ENCODE peak calls at places on chromosome 1, in seven cellular contexts. I is HCT116, M is A549, Y is SK-N-SH, A is GM12878, F is H1, R is K562. L is an unnamed sample.

GRCh38 chr1:230255991-230256390 is 170.1 kb downstream of the PGBD5 start:
- DNase-seq in Y (no peak), M (no peak), A (no peak), F (no peak), I (no peak), R (no peak), L (no peak)

GRCh38 chr1:13762642-13763041 is 62.7 kb downstream of the PRDM2 start:
- DNase-seq in Y (no peak), R (no peak), I (no peak), F (no peak), M (no peak), A (no peak), L (no peak)

GRCh38 chr1:10195570-10195969 is 14.8 kb upstream of the KIF1B start:
- DNase-seq in M (no peak), R (no peak), A (no peak), Y (no peak), I (peak), F (no peak), L (peak)

GRCh38 chr1:98733782-98734112 is 72.2 kb downstream of the SNX7 start:
- DNase-seq in M (no peak), I (no peak), Y (no peak), A (no peak), F (no peak), R (no peak), L (peak)

GRCh38 chr1:114701931-114702330 is 6.6 kb upstream of the AMPD1 start:
- DNase-seq in M (no peak), Y (no peak), I (no peak), A (no peak), R (no peak), F (no peak), L (no peak)

GRCh38 chr1:51945591-51945990 is 44.9 kb downstream of the RAB3B start:
- DNase-seq in F (no peak), R (no peak), I (no peak), Y (no peak), A (no peak), M (no peak), L (peak)

GRCh38 chr1:64392109-64392508 is 77.8 kb upstream of the CACHD1 start:
- DNase-seq in I (no peak), M (no peak), F (no peak), R (no peak), A (no peak), Y (no peak), L (no peak)

GRCh38 chr1:151294748-151295462 is 12.8 kb downstream of the ZNF687 start:
- DNase-seq in R (no peak), F (no peak), M (no peak), A (no peak), I (no peak), Y (no peak), L (no peak)

GRCh38 chr1:48761986-48762385 is 14.7 kb downstream of the BEND5 start:
- DNase-seq in I (no peak), M (no peak), A (no peak), R (no peak), F (no peak), Y (no peak), L (peak)

GRCh38 chr1:219621047-219621786 is 8.3 kb upstream of the ZC3H11B start:
- DNase-seq in M (no peak), Y (no peak), F (no peak), R (no peak), A (no peak), I (no peak), L (no peak)

GRCh38 chr1:36349241-36349671 is 25.8 kb upstream of the EVA1B start:
- DNase-seq in R (no peak), M (no peak), A (peak), F (no peak), Y (no peak), I (no peak), L (peak)

GRCh38 chr1:164617607-164618564 is 58.9 kb downstream of the PBX1 start:
- DNase-seq in R (peak), Y (peak), M (no peak), F (peak), I (peak), A (no peak), L (peak)

GRCh38 chr1:53948291-53948690 is 2.1 kb downstream of the LRRC42 start:
- DNase-seq in M (no peak), A (no peak), Y (no peak), R (no peak), F (no peak), I (no peak), L (no peak)

GRCh38 chr1:53949651-53950050 is 3.5 kb downstream of the LRRC42 start:
- DNase-seq in A (no peak), I (no peak), M (no peak), R (no peak), Y (no peak), F (no peak), L (no peak)

GRCh38 chr1:53951697-53952096 is 5.5 kb downstream of the LRRC42 start:
- DNase-seq in A (no peak), M (no peak), Y (peak), F (no peak), R (no peak), I (no peak), L (no peak)

GRCh38 chr1:53947172-53947835 is 1.2 kb downstream of the LRRC42 start:
- DNase-seq in M (no peak), F (no peak), R (no peak), A (no peak), Y (no peak), I (no peak), L (no peak)

DNA sequence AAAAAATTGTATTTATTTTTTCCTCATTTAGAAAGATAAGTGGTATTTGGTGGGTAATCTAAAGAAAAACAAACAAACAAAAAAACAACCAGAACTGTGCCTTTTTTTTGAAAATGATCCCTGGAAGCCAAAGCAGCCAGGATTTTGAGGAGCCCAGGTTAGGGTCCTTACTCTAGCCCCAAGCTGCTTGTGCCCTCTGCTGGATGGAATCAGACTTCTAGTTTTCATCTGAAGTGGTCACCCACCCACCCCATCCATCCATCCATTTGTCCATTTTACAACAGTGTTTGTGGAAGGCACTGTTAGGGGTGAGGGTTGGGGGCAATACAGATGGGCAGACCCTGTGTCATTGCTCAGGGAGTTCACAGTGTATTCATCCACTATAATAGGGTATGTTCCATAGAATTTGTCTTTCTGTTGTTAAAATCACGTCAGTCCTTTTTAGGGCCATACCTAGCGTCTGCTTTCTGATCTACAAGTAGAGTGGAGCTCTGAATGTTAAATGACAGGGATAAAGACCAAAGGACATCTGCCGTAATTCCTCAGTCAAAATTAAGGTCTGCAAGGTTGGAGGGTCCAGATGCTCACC is 3.0 kb downstream of the LRRC42 start:
- DNase-seq in Y (peak), F (peak), M (peak), R (peak), I (no peak), A (no peak), L (peak)
- TF ChIP-seq RAD21 in Y (peak), F (peak), M (peak), R (peak), I (peak), A (peak), L (peak)

DNA sequence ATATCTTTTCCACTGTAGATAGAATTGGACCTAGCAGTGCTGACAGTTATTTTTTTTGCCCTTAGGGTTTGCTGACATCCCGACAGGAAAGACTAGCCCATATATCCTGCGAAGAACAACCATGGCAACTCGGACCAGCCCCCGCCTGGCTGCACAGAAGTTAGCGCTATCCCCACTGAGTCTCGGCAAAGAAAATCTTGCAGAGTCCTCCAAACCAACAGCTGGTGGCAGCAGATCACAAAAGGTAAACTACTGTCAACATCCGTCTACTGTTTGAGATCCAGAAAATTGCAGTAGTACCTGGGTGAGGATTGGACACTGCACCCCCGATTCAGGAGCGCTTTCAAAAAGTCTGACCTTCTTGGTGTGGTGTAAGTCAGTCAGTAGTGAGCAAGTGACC is 55.8 kb downstream of the CENPF start:
- DNase-seq in M (no peak), A (no peak), R (no peak), F (no peak), Y (no peak), I (no peak), L (peak)
- TF ChIP-seq RAD21 in M (peak), A (peak), R (no peak), F (peak), Y (peak), I (peak), L (peak)

GRCh38 chr1:39409055-39409816 is 82.2 kb upstream of the BMP8A start:
- DNase-seq in A (no peak), Y (peak), M (no peak), I (no peak), R (no peak), F (peak), L (peak)
- TF ChIP-seq RAD21 in A (no peak), Y (no peak), M (no peak), I (no peak), R (no peak), F (no peak), L (no peak)

DNA sequence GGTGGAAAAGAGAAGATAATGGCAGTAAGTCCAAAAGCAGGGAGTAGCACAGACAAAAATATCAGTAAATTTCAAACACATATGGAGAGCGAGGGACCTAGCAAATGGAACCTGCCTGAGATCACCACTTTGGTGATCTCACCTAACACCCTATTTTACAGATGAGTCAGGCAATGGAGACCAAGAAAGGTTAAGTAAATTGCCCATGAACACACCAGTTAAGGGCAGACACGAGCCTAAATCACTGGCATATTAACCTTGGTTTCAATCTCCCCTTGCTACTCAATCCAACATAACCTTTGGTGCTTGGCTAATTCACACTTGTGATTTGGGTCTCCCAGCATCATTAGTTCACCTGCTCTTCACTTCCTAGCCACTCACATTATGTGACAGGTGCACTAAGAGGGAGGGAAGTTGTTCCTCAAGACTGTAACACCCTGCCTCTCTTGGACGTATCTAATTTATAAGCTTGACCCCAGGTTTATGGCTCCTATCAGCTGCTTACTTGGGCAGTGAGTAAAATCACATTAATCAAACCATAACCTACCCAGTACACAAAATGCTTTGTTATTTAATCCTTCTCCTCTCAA is 11.5 kb downstream of the ZNF697 start:
- DNase-seq in R (no peak), F (no peak), I (no peak), A (no peak), Y (no peak), M (no peak), L (no peak)
- TF ChIP-seq RAD21 in R (no peak), F (no peak), I (no peak), A (no peak), Y (no peak), M (no peak), L (no peak)

GRCh38 chr1:15605398-15606080 is 11.7 kb upstream of the DDI2 start:
- DNase-seq in I (no peak), M (no peak), R (no peak), A (no peak), F (no peak), Y (no peak), L (no peak)

GRCh38 chr1:15598436-15598835 is 13.6 kb upstream of the AGMAT start:
- DNase-seq in R (no peak), Y (no peak), A (no peak), M (no peak), I (no peak), F (no peak), L (no peak)

GRCh38 chr1:15603050-15603965 is 13.9 kb upstream of the DDI2 start:
- DNase-seq in R (peak), F (peak), I (no peak), A (peak), M (peak), Y (peak), L (peak)
- TF ChIP-seq RAD21 in R (no peak), F (no peak), I (no peak), A (no peak), M (no peak), Y (no peak), L (no peak)

DNA sequence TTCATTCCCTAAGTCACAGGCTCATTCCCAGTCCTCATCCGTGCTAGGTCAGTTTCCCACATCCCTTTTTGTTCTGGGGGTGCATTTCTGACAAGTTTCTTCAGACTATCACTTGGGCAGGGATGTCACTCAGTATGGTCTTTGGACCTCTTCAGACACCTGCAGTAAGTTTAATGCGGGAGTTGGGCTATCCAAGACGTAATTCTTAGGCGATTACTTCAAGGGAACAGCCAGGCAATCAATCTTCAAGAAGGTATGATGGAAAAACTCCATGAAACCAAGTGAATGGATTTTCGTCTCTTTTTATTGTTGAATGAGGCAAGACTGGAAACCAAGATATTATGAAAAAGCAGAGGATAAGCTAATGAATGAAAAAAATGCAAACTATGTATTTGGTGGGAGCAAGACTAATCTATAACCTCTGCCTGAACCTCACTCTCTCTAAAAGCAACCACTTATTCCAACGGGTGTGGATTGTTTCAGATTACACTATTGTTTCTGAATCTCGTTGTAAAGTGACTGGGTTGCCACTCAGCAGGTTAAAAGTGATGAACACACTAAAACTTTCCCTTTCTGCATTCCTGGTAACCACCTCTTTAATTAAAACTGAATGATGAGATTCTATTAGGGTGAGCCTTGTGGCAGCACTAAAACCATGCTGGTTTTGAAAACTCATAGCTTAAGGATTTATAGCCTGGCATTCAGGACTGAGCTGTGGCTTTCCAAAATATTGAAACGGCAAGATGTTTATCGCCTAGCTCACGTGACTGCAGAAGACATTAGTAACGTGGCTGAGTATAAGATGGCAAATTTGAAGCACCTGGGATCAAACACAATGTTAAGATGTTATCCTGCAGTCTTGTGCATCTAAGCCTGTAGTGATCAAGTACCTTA is 1.1 kb downstream of the RASAL2 start:
- DNase-seq in A (no peak), Y (no peak), M (no peak), I (no peak), F (no peak), R (no peak), L (no peak)
- TF ChIP-seq RAD21 in A (no peak), Y (no peak), M (no peak), I (no peak), F (no peak), R (no peak), L (no peak)

GRCh38 chr1:27607239-27607804 is 3.4 kb upstream of the AHDC1 start:
- DNase-seq in Y (no peak), M (no peak), I (no peak), F (peak), A (no peak), R (peak), L (no peak)

GRCh38 chr1:27604579-27605299 is 795 bp upstream of the AHDC1 start:
- DNase-seq in F (peak), R (no peak), M (no peak), Y (no peak), I (no peak), A (no peak), L (no peak)

GRCh38 chr1:27606708-27607238 is 2.8 kb upstream of the AHDC1 start:
- DNase-seq in A (no peak), I (no peak), R (no peak), F (no peak), Y (no peak), M (no peak), L (peak)

GRCh38 chr1:27605300-27605766 is 1.4 kb upstream of the AHDC1 start:
- DNase-seq in A (no peak), F (no peak), M (no peak), Y (no peak), R (no peak), I (no peak), L (no peak)

DNA sequence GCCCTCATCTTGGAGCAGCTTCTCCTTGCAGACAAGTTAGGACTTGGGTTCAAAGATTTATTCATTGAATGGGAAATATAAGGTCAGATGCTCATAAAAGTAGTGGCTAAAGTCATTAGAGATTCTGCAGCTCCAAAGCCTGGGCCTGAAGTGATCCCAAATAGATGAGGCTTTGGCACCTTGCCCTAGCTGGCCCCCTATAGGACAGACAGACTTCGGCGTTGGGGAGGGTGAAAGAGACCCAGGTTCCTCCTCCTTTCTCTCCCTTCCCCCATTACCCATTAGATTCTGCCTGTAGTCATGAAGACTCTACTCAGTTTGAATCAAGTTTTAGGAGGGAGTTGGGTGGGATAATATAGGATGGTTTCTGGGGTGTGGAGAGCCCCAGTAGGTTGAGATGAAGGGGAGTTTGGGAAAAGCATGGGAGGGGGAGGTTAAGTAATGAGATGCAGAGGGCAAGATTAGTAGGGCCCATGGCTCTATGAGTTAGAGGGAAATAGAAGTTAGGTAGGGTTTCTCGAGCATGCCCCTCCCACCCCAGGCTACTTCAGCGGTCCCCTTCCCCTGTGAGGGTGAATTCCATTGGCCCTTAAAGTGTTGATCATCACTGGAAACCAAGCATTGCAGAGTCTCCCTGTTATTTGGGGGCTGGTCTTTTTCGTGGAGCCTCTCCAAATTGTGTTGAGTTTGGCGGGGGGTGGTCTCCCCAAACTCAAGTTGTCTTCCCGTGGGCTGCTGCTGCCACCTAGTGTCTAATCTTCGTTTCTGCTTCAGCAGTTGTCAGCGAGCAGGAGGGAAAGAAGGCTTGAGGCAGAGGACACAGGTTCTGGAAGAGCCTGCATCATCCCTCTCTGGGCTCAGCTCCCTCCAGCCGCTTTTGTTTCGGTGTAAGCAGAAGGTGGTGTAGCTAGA is 2.1 kb upstream of the AHDC1 start:
- DNase-seq in I (peak), M (peak), Y (peak), F (peak), R (peak), A (no peak), L (peak)
- TF ChIP-seq RAD21 in I (no peak), M (peak), Y (peak), F (peak), R (peak), A (peak), L (peak)